ENCODE peak calls at places on chromosome 11, in five cellular contexts. M is hepatocyte; G is heart left ventricle; K is HFF-Myc; O is CD8-positive, alpha-beta T cell. N is an unnamed sample.

GRCh38 chr11:114254571-114255146 is 41.5 kb upstream of the NNMT start:
- DNase-seq in M (no peak), K (no peak), G (no peak), O (no peak), N (no peak)

GRCh38 chr11:104798794-104799193 is 99.5 kb downstream of the CASP12 start:
- DNase-seq in K (no peak), M (no peak), G (no peak), O (no peak), N (no peak)

GRCh38 chr11:128575174-128575955 is 12.0 kb downstream of the ETS1 start:
- DNase-seq in M (no peak), K (no peak), O (no peak), G (no peak), N (no peak)

GRCh38 chr11:2259897-2260451 is 10.4 kb downstream of the ASCL2 start:
- DNase-seq in O (no peak), G (peak; percentile 14), K (no peak), M (no peak), N (no peak)

GRCh38 chr11:38315151-38315550 is 1717.1 kb upstream of the RAG2 start:
- DNase-seq in G (no peak), M (no peak), K (no peak), O (no peak), N (peak; percentile 36)

GRCh38 chr11:33160147-33160546 is 1.1 kb downstream of the CSTF3 start:
- DNase-seq in O (no peak), M (peak; percentile 46), G (no peak), K (peak; percentile 19), N (peak; percentile 71)

GRCh38 chr11:76551400-76551799 is 106.6 kb downstream of the EMSY start:
- DNase-seq in O (no peak), G (no peak), M (peak; percentile 11), K (no peak), N (peak; percentile 49)

GRCh38 chr11:112134473-112134872 is 29.4 kb downstream of the IL18 start:
- DNase-seq in G (no peak), M (no peak), O (no peak), K (no peak), N (no peak)

GRCh38 chr11:118870396-118871343 is 13.0 kb upstream of the CXCR5 start:
- DNase-seq in O (no peak), M (no peak), G (no peak), K (no peak), N (peak; percentile 68)
- TF ChIP-seq CTCF in O (no peak), M (peak; percentile 13), G (peak; percentile 13), K (peak; percentile 12), N (peak; percentile 46)

GRCh38 chr11:69351460-69351859 is 57.5 kb downstream of the MYEOV start:
- DNase-seq in G (no peak), M (no peak), K (no peak), O (no peak), N (peak; percentile 76)

GRCh38 chr11:69353696-69354544 is 60.0 kb downstream of the MYEOV start:
- DNase-seq in K (no peak), M (no peak), O (no peak), G (no peak), N (peak; percentile 74)

GRCh38 chr11:69352181-69352580 is 58.2 kb downstream of the MYEOV start:
- DNase-seq in G (no peak), K (no peak), M (no peak), O (no peak), N (no peak)

GRCh38 chr11:69354545-69354897 is 60.6 kb downstream of the MYEOV start:
- DNase-seq in O (no peak), K (no peak), G (no peak), M (no peak), N (no peak)

DNA sequence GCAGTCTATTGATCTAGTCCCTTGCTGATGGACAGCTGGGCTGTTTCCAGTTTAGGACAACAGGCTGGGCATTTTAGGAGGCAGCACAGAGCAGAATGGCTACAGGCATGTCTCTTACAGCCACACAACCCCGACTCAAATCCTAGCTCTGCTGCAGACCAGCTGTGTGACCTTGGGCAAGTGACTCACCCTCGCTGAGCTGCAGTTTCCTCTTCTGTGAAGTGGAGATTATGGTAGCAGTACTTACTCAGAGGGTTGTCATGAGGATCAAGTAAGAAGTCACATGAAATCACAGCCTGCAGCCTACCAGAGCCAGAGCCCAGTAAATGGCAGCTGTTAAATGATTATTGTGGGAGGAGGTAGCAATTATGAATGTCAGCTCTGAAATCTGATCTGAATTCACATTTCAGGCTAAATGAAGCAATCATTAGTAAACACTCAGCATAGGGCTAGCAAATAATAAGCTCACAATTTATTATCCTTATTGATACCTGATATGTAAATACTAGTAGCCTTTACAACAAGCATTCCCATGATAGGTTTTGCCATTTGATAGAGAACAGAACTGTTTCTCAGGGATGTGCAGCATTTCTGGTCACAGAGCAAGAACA is 58.9 kb downstream of the MYEOV start:
- DNase-seq in O (no peak), K (peak; percentile 95), G (no peak), M (peak; percentile 54), N (peak; percentile 94)
- H3K4me3 ChIP-seq in O (no peak overlapping the region), K (no peak overlapping the region), G (no peak overlapping the region), M (no peak overlapping the region), N (no peak overlapping the region)

GRCh38 chr11:65497141-65498041 is 1.5 kb upstream of the MALAT1 start:
- DNase-seq in G (peak; percentile 99), M (peak; percentile 100), K (peak; percentile 90), O (peak; percentile 98), N (peak; percentile 99)
- TF ChIP-seq CTCF in G (no peak), M (no peak), K (no peak), O (no peak), N (peak; percentile 39)

DNA sequence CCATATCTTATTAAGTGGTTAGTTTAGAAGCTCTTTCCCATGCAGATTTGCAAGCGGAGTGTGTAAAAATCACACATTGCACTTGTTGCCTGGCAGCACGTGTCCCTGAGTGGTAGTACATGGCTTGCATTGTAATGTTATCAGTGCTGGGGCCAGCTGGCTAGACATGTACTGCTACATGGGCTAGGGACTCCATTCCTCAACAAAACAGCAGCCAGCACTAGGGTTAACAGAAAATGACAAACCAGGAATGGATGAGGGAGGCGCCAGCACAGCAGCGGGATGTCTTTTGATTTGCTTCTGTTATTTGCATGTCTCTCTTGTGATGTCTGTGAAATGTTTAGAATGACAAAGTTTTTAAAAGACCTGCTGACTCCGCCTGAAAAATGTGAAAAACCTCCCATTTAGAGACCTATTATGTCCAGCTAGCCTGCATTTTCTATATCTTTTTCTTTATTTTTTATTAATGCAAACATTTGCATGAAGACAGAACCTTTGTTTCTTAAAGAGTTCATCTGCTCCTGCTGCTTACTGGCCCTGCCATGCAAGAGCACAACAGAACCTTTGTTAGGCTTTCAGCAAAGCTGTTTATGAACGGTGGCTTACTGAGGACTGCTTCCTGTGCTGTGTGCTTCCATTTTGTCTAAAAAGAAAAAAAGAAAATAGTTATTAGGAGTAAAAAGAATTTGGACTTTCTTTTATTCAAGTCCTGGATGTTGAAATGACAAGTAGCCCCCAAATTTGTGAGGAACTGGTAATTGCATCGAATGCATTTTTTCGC is 40.7 kb downstream of the CSTPP1 start:
- DNase-seq in O (no peak), G (no peak), K (no peak), M (no peak), N (peak; percentile 20)
- H3K4me3 ChIP-seq in O (no peak overlapping the region), G (no peak overlapping the region), K (no peak overlapping the region), M (no peak overlapping the region), N (no peak overlapping the region)

GRCh38 chr11:71248251-71248570 is 4.2 kb downstream of the SHANK2 start:
- DNase-seq in M (no peak), K (no peak), O (no peak), G (no peak), N (no peak)

GRCh38 chr11:71246559-71246958 is 5.8 kb downstream of the SHANK2 start:
- DNase-seq in M (no peak), G (no peak), K (no peak), O (no peak), N (no peak)

GRCh38 chr11:71249301-71249700 is 3.1 kb downstream of the SHANK2 start:
- DNase-seq in K (no peak), M (peak; percentile 42), G (no peak), O (no peak), N (no peak)

GRCh38 chr11:71248656-71249055 is 3.7 kb downstream of the SHANK2 start:
- DNase-seq in O (no peak), K (no peak), M (no peak), G (no peak), N (no peak)

DNA sequence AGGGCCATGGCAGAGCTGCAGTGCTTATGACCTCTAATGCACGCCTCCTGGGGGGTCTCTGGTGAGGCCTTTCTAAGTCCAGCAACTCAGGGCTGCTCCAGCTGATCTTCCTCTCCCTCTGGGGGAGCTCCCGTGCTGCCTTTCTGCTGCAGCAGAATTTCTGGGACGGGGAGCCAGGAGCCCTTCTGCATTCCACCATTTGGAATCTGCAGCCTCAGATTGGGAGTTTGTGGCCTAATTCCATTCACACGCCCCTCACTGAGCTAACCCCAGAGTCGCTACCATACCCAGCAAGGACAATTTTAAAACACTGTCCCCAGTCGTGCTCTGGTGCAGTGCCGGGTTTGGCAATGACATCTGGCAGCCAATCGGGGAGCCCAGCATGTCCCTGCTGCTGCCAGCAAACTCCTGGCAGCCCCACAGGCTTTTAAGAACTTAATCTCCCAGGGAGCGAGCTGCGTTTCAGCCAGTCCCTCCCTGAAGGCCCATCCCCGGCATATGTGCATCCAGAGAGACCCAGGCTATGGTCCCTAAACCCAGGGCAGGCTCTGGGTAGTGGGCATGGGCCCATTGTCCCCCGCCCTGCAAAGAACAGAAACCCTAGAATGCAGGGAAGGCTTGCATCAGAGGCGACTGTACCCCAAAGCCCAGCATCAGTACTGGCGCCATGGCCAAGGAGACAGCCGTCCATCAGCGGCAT is 4.7 kb downstream of the SHANK2 start:
- DNase-seq in K (no peak), O (no peak), M (no peak), G (no peak), N (peak; percentile 3)
- TF ChIP-seq CTCF in K (no peak), O (no peak), M (no peak), G (no peak), N (no peak)

DNA sequence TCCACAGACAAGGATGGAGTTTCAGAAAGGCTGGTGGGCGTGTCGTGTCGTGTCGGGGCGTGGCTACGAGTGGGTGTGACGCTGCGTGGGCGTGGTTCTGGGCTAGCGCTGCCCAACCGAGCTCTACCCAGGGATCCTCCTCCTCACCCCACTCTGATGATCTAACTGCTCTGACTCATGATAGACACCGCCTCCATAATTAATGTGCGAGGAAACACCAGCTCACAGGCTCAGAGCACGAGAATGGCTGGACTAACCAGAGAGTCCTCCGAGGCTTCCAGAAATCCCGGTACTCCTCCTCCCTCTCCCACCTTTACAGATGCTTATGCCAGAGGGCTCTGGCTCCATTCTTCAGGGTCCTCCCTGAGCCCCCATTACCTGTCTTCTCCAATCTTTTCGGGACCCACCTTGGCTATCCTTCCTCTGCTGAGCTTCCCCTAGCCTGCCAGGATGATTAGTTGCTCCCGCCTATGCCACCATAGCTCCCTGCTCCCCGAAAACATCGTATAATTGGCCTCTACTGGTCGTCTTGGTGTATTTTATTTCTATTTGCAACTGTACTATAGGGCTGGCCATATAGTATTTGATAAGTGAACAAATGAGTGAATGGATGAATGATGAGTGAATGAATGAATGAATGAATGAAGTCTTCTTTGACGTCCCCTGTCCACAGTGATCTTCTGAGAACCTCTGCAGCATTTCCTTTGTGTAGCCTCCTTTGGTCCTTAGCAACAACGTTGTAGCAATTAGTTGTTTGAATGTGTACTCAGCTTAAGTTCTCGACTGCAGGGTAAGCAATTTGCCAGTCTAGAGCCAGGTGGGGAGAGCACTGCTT is 21.7 kb downstream of the TMPRSS13 start:
- DNase-seq in K (peak; percentile 91), M (peak; percentile 95), O (peak; percentile 67), G (peak; percentile 82), N (peak; percentile 95)
- H3K4me3 ChIP-seq in K (peak overlapping the region; percentile 18), M (no peak overlapping the region), O (no peak overlapping the region), G (no peak overlapping the region), N (no peak overlapping the region)

N was measured in choroid plexus epithelial cell.